ENCODE peak calls at places on chromosomes 12 and 14, in four cellular contexts. One of them, this sample, is unnamed.

GRCh38 chr14:55097894-55098560 is 31.0 kb upstream of the LGALS3 start:
- DNase-seq in GM23338: no peak
- DNase-seq in neural progenitor cell: no peak
- DNase-seq in PC-9: no peak
- DNase-seq in this sample: peak; percentile 21

GRCh38 chr12:105275997-105276760 is 40.2 kb upstream of the APPL2 start:
- DNase-seq in GM23338: peak; percentile 23
- DNase-seq in neural progenitor cell: no peak
- DNase-seq in PC-9: no peak
- DNase-seq in this sample: no peak

GRCh38 chr12:45268672-45269406 is 52.9 kb downstream of the ANO6 start:
- DNase-seq in GM23338: peak; percentile 58
- DNase-seq in neural progenitor cell: peak; percentile 11
- DNase-seq in PC-9: peak; percentile 77
- DNase-seq in this sample: peak; percentile 82

GRCh38 chr12:21774358-21775129 is at the start of gene KCNJ8:
- DNase-seq in GM23338: peak; percentile 90
- DNase-seq in neural progenitor cell: peak; percentile 81
- DNase-seq in PC-9: no peak
- DNase-seq in this sample: peak; percentile 73

GRCh38 chr12:121494093-121494787 is 86.6 kb downstream of the KDM2B start:
- DNase-seq in GM23338: peak; percentile 78
- DNase-seq in neural progenitor cell: peak; percentile 66
- DNase-seq in PC-9: peak; percentile 39
- DNase-seq in this sample: peak; percentile 46

GRCh38 chr12:43776498-43776897 is 17.7 kb downstream of the IRAK4 start:
- DNase-seq in GM23338: peak; percentile 71
- DNase-seq in neural progenitor cell: peak; percentile 36
- DNase-seq in PC-9: no peak
- DNase-seq in this sample: peak; percentile 49

GRCh38 chr14:70268760-70269159 is 80.0 kb upstream of the SLC8A3 start:
- DNase-seq in GM23338: no peak
- DNase-seq in neural progenitor cell: no peak
- DNase-seq in PC-9: no peak
- DNase-seq in this sample: no peak

GRCh38 chr14:92937229-92937937 is 14.4 kb downstream of the CHGA start:
- DNase-seq in GM23338: no peak
- DNase-seq in neural progenitor cell: no peak
- DNase-seq in PC-9: peak; percentile 50
- DNase-seq in this sample: no peak

GRCh38 chr12:111444314-111444705 is 38.6 kb downstream of the SH2B3 start:
- DNase-seq in GM23338: no peak
- DNase-seq in neural progenitor cell: no peak
- DNase-seq in PC-9: no peak
- DNase-seq in this sample: no peak

GRCh38 chr12:25583545-25583944 is 30.5 kb upstream of the LMNTD1 start:
- DNase-seq in GM23338: peak; percentile 32
- DNase-seq in neural progenitor cell: peak; percentile 17
- DNase-seq in PC-9: peak; percentile 14
- DNase-seq in this sample: no peak

GRCh38 chr12:76694369-76694768 is 69.5 kb upstream of the ZDHHC17 start:
- DNase-seq in GM23338: no peak
- DNase-seq in neural progenitor cell: no peak
- DNase-seq in PC-9: peak; percentile 7
- DNase-seq in this sample: no peak

GRCh38 chr14:56858422-56858821 is 48.1 kb upstream of the OTX2 start:
- DNase-seq in GM23338: peak; percentile 31
- DNase-seq in neural progenitor cell: no peak
- DNase-seq in PC-9: no peak
- DNase-seq in this sample: no peak

GRCh38 chr12:78359530-78359929 is 505.0 kb upstream of the SYT1 start:
- DNase-seq in GM23338: no peak
- DNase-seq in neural progenitor cell: no peak
- DNase-seq in PC-9: no peak
- DNase-seq in this sample: peak; percentile 78

GRCh38 chr12:98499668-98500456 is 15.5 kb upstream of the TMPO start:
- DNase-seq in GM23338: no peak
- DNase-seq in neural progenitor cell: no peak
- DNase-seq in PC-9: no peak
- DNase-seq in this sample: no peak

GRCh38 chr12:26052652-26053051 is 72.2 kb downstream of the BHLHE41 start:
- DNase-seq in GM23338: no peak
- DNase-seq in neural progenitor cell: no peak
- DNase-seq in PC-9: no peak
- DNase-seq in this sample: no peak

GRCh38 chr12:127271776-127272175 is 995.2 kb upstream of the TMEM132C start:
- DNase-seq in GM23338: no peak
- DNase-seq in neural progenitor cell: no peak
- DNase-seq in PC-9: no peak
- DNase-seq in this sample: no peak

GRCh38 chr14:50362791-50363733 is 33.6 kb downstream of the CDKL1 start:
- DNase-seq in GM23338: no peak
- DNase-seq in neural progenitor cell: no peak
- DNase-seq in PC-9: no peak
- DNase-seq in this sample: peak; percentile 44

DNA sequence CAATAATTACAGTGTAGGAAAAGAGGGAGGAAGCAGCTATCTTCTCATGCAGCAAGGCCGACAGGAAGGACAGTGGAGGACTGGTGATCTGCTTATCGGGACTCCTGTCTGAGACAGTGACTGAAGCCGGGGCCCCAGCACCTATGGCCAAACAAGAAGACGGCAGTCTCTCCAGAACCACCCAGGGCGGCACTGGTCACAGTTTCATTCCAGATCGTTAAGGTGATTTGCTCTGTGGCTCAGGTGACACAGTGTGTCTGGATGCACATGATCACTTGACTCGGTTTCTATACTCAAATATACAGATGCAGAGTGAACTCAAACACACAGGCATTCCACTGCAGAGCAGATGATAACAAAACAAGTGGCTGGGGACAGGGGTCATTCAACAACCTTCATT is 52.1 kb upstream of the CORO1C start:
- DNase-seq in GM23338: no peak
- DNase-seq in neural progenitor cell: no peak
- DNase-seq in PC-9: no peak
- DNase-seq in this sample: no peak
- H3F3A ChIP-seq in GM23338: no peaks in the 10 kb centered on the region
- H3F3A ChIP-seq in neural progenitor cell: peaks cover 22% of the 10 kb centered on the region
- H3F3A ChIP-seq in PC-9: no peaks in the 10 kb centered on the region
- H3F3A ChIP-seq in this sample: peaks cover 57% of the 10 kb centered on the region

DNA sequence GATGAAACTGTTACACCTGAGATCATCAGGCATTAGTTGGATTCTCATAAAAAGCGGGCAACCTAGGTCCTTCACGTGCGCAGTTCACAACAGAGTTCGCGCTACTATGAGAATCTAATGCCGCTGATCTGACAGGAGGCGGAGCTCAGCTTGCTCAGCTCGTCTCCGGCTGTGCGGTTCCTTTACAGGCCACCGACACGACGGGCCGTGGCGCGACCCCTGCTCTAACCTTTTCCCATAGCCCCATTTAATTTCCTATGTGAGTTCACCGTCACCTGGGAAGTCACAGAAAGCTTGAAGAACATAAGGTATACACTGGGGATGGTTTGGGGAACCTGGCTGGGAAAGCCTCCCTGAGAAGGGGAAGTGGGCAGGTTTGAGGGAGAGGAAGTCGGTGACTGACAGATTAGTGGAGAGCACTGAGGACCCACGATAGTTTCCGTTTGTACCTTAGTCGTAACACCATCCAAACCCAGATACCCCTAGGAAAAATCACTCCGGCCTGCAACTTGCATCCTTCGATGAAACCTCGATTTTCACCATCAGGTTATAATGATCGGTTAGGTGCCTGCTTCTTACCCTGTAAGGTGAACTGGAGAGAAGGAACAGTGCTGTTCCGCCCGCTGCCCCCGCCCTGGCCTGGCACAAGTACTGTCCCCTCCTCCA is 2.8 kb upstream of the AAAS start:
- DNase-seq in GM23338: peak; percentile 58
- DNase-seq in neural progenitor cell: peak; percentile 64
- DNase-seq in PC-9: no peak
- DNase-seq in this sample: no peak
- TF ChIP-seq EZH2 in GM23338: no peak
- TF ChIP-seq EZH2 in neural progenitor cell: peak; percentile 28
- TF ChIP-seq EZH2 in PC-9: no peak
- TF ChIP-seq EZH2 in this sample: no peak

DNA sequence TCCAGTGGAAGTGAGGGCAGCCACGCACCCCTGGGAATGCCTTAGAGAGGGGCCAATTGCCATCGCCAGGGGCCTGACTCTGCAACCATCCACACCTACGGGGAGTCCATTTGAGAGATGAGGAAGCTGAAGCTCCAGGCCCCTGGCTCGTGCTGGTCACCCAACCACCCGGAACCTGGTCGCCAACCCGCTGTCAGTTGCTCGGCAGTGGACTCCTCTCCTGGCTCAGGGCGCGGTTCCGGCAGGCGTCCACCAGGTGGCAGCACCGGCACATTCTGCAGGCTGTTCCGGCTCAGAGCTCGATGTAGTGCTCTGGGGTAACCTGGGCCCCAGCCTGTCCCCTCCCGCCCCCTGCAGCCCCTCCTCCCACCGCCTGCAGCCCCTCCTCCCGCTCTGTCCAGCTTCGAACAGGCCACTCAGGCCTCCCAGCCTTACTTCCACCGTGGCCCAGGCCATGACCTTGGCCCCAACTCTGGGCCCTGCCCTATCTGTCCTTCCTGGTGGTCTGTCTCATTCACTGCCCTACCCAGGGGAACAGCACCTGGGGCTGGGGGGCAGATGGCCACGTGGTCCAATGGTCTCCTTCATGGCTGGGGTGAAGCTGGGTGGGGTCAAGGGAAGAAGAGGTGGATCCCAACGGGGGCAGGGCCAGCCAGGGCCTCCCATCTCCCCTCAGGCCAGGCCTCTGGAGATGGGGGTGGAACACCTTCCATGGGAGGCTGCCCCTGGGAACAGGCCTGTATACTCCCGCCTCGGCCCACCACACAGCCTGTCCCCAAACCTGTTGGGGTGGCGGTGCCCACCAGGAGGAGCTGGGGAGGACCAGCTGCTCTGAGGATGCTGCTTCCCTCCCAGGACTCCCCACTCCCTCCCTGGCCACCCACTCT is 15.7 kb downstream of the SIVA1 start:
- DNase-seq in GM23338: peak; percentile 91
- DNase-seq in neural progenitor cell: peak; percentile 91
- DNase-seq in PC-9: peak; percentile 82
- DNase-seq in this sample: peak; percentile 81
- H3K4me2 ChIP-seq in GM23338: peak overlapping the region; percentile 72
- H3K4me2 ChIP-seq in neural progenitor cell: no peak overlapping the region
- H3K4me2 ChIP-seq in PC-9: no peak overlapping the region
- H3K4me2 ChIP-seq in this sample: no peak overlapping the region

GRCh38 chr14:73762375-73762822 is 48.2 kb upstream of the PNMA1 start:
- DNase-seq in GM23338: no peak
- DNase-seq in neural progenitor cell: no peak
- DNase-seq in PC-9: no peak
- DNase-seq in this sample: no peak
- H3F3A ChIP-seq in GM23338: peaks cover 8% of the 10 kb centered on the region
- H3F3A ChIP-seq in neural progenitor cell: peaks cover 11% of the 10 kb centered on the region
- H3F3A ChIP-seq in PC-9: peaks cover 22% of the 10 kb centered on the region
- H3F3A ChIP-seq in this sample: peaks cover 13% of the 10 kb centered on the region

DNA sequence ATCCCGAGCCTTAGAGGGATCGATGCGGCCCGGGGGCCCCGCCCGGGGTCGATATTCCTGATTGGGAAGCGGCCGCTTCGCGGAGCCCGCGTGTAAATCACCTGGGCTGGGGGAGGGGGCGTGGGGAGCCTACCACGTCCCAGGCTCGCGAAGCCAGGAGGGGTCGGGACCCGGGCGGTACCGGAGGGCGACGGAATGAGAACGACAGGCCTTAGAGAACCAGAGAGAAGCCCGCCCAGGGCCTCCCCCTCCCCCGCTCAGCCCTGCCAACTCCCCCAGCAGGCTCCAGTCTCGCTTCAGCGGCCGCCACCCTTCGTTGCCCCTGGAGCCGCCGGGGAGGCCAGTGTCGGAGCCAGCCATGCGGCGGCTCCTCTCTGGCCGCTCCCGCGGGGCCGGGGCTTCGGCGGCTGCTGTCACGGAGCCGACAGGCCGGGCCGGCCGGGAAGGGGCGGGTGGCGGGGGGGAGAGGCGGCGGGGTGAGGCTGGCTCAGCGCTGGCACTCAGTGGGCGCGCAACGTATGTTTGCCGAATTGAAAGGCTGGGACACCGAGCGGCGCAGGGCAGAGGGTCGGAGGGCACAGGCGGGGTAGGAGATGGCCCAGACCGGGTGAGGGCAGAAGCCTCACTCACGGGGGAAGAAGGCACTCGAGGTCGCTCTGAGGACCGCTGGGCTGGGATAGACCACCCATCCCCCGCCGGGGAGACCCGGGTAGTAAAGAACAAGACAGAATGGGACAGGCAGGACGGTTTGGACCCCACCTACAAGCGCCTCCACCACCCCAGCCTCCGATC is 1.4 kb upstream of the DNAJC22 start:
- DNase-seq in GM23338: peak; percentile 64
- DNase-seq in neural progenitor cell: peak; percentile 81
- DNase-seq in PC-9: no peak
- DNase-seq in this sample: peak; percentile 60
- TF ChIP-seq EZH2 in GM23338: peak; percentile 85
- TF ChIP-seq EZH2 in neural progenitor cell: peak; percentile 93
- TF ChIP-seq EZH2 in PC-9: peak; percentile 99
- TF ChIP-seq EZH2 in this sample: no peak

DNA sequence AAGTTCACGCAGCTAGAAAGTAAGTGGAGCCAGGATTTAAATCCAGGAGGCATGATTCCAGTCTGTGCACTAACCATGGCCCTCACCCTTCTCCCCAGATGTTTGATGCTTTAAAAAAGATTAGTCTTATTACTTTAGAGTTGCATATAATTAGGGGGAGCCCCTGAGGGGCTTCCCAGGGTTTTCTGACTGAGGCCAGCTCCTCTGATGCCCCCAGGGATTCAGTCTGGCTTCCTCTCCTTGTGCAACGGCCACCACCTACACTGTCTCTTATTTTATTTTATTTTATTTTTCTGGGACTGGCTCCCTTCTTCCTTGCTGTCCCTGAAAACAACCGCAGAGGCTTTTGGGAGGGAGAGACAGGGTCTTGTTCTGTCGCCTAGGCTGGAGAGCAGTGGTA is 22.6 kb downstream of the CLSTN3 start:
- DNase-seq in GM23338: no peak
- DNase-seq in neural progenitor cell: no peak
- DNase-seq in PC-9: no peak
- DNase-seq in this sample: no peak
- H3K4me2 ChIP-seq in GM23338: no peak overlapping the region
- H3K4me2 ChIP-seq in neural progenitor cell: no peak overlapping the region
- H3K4me2 ChIP-seq in PC-9: no peak overlapping the region
- H3K4me2 ChIP-seq in this sample: no peak overlapping the region

GRCh38 chr12:102479099-102479887 is 1.1 kb downstream of the IGF1 start:
- DNase-seq in GM23338: peak; percentile 42
- DNase-seq in neural progenitor cell: peak; percentile 26
- DNase-seq in PC-9: no peak
- DNase-seq in this sample: peak; percentile 36
- H3F3A ChIP-seq in GM23338: no peaks in the 10 kb centered on the region
- H3F3A ChIP-seq in neural progenitor cell: no peaks in the 10 kb centered on the region
- H3F3A ChIP-seq in PC-9: no peaks in the 10 kb centered on the region
- H3F3A ChIP-seq in this sample: peaks cover 11% of the 10 kb centered on the region

GRCh38 chr14:24339284-24340151 is at the start of gene RIPK3:
- DNase-seq in GM23338: peak; percentile 72
- DNase-seq in neural progenitor cell: peak; percentile 60
- DNase-seq in PC-9: peak; percentile 30
- DNase-seq in this sample: peak; percentile 42
- TF ChIP-seq EZH2 in GM23338: peak; percentile 58
- TF ChIP-seq EZH2 in neural progenitor cell: peak; percentile 92
- TF ChIP-seq EZH2 in PC-9: no peak
- TF ChIP-seq EZH2 in this sample: no peak

This sample was measured in GM23248.